ENCODE peak calls at places on chromosomes 13 and 19, in nine cellular contexts. N is neuronal stem cell, K is astrocyte, V is astrocyte of the spinal cord, D is cardiac muscle cell, M is IMR-90, A is fibroblast of pulmonary artery, E is RWPE2, O is aorta. L is an unnamed sample.

GRCh38 chr19:50322931-50323781 is 6.0 kb downstream of the KCNC3 start:
- DNase-seq in E (no peak), D (no peak), M (no peak), N (no peak), O (peak; percentile 68), K (no peak), V (no peak), A (no peak), L (no peak)

GRCh38 chr13:40787062-40787461 is 2.3 kb upstream of the SLC25A15 start:
- DNase-seq in D (no peak), A (peak; percentile 4), O (no peak), M (peak; percentile 93), E (no peak), K (peak; percentile 68), V (peak; percentile 29), N (no peak), L (no peak)

GRCh38 chr13:76473552-76474134 is 412.6 kb downstream of the KCTD12 start:
- DNase-seq in N (peak; percentile 74), M (peak; percentile 80), E (peak; percentile 38), K (peak; percentile 44), O (peak; percentile 74), V (peak; percentile 81), A (peak; percentile 90), D (peak; percentile 89), L (peak; percentile 19)

GRCh38 chr13:98942997-98943396 is 34.9 kb downstream of the DOCK9 start:
- DNase-seq in K (no peak), M (peak; percentile 23), N (no peak), E (no peak), A (no peak), D (no peak), V (no peak), O (no peak), L (no peak)

GRCh38 chr19:35986664-35987570 is 8.1 kb upstream of the SDHAF1 start:
- DNase-seq in O (no peak), N (no peak), K (no peak), V (no peak), E (no peak), D (peak; percentile 44), M (no peak), A (no peak), L (no peak)

GRCh38 chr19:36169084-36169760 is 17.0 kb upstream of the COX7A1 start:
- DNase-seq in M (no peak), A (no peak), N (no peak), V (no peak), O (no peak), D (no peak), E (no peak), K (no peak), L (no peak)

GRCh38 chr19:14515501-14516047 is 2.6 kb downstream of the DNAJB1 start:
- DNase-seq in E (no peak), M (peak; percentile 52), K (no peak), O (no peak), V (no peak), A (no peak), N (no peak), D (no peak), L (no peak)

GRCh38 chr19:10120538-10121198 is 969 bp upstream of the EIF3G start:
- DNase-seq in M (peak; percentile 92), A (peak; percentile 88), N (no peak), D (no peak), V (peak; percentile 80), O (no peak), E (no peak), K (peak; percentile 83), L (peak; percentile 65)

GRCh38 chr19:29478578-29479565 is 46.9 kb upstream of the VSTM2B start:
- DNase-seq in D (peak; percentile 65), M (no peak), A (no peak), V (no peak), O (peak; percentile 64), E (no peak), N (peak; percentile 43), K (no peak), L (no peak)

GRCh38 chr13:23679214-23679613 is 109.0 kb downstream of the TNFRSF19 start:
- DNase-seq in A (peak; percentile 77), M (peak; percentile 90), K (peak; percentile 84), O (no peak), V (peak; percentile 72), E (no peak), N (no peak), D (no peak), L (no peak)

GRCh38 chr19:4474504-4475136 is 2.5 kb downstream of the HDGFL2 start:
- DNase-seq in A (peak; percentile 67), V (peak; percentile 70), K (peak; percentile 50), N (peak; percentile 77), D (peak; percentile 88), E (no peak), O (no peak), M (peak; percentile 68), L (no peak)

GRCh38 chr19:54889566-54889965 is 15.5 kb downstream of the FCAR start:
- DNase-seq in V (no peak), N (no peak), K (no peak), O (peak; percentile 33), M (no peak), D (no peak), E (no peak), A (no peak), L (no peak)

GRCh38 chr13:106683179-106683578 is 115.2 kb upstream of the ARGLU1 start:
- DNase-seq in V (no peak), N (no peak), E (no peak), D (no peak), K (no peak), M (no peak), A (no peak), O (no peak), L (no peak)

GRCh38 chr13:109979186-109979585 is 192.8 kb upstream of the IRS2 start:
- DNase-seq in E (no peak), N (no peak), V (no peak), O (no peak), D (no peak), A (no peak), M (no peak), K (no peak), L (no peak)

DNA sequence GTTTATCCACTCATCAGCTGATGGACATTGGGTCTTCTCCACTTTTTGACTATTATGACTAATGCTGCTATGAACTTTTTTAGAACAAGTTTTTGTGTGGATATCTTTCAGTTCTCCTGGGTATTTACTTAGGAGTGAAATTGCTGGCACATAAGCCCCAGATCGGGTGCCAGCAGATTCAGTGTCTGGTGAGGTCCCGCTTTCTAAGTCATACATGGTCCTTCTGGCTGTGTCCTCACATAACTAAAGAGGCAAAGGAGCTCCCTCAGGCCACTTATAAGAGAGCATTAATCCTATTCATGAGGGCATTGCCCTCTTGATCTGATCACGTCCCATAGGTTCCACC is 600 bp upstream of the ZNF226 start:
- DNase-seq in V (no peak), O (no peak), E (no peak), K (no peak), M (no peak), A (no peak), D (no peak), N (no peak), L (no peak)
- H3K4me3 ChIP-seq in V (peak overlapping the region; percentile 91), O (peak overlapping the region; percentile 11), E (peak overlapping the region; percentile 59), K (peak overlapping the region; percentile 89), M (peak overlapping the region; percentile 72), A (peak overlapping the region; percentile 86), D (peak overlapping the region; percentile 69), N (peak overlapping the region; percentile 61), L (peak overlapping the region; percentile 95)

GRCh38 chr19:1258707-1259205 is 10.4 kb downstream of the MIDN start:
- DNase-seq in N (no peak), K (no peak), M (no peak), D (no peak), V (no peak), E (no peak), A (no peak), O (no peak), L (no peak)

GRCh38 chr19:1259206-1259872 is 9.8 kb upstream of the CIRBP start:
- DNase-seq in D (no peak), A (peak; percentile 63), V (peak; percentile 58), M (peak; percentile 51), K (no peak), E (no peak), N (no peak), O (no peak), L (no peak)

GRCh38 chr19:1261512-1261862 is 7.6 kb upstream of the CIRBP start:
- DNase-seq in K (no peak), V (no peak), D (no peak), E (no peak), N (no peak), A (no peak), O (no peak), M (no peak), L (no peak)

GRCh38 chr19:1260749-1261511 is 8.2 kb upstream of the CIRBP start:
- DNase-seq in V (peak; percentile 97), A (peak; percentile 97), E (peak; percentile 92), D (peak; percentile 98), O (peak; percentile 99), M (peak; percentile 96), K (peak; percentile 82), N (peak; percentile 97), L (peak; percentile 84)

GRCh38 chr19:1259873-1260748 is 9.0 kb upstream of the CIRBP start:
- DNase-seq in V (no peak), O (no peak), D (no peak), M (no peak), A (no peak), E (no peak), K (no peak), N (no peak), L (no peak)
- H3K4me3 ChIP-seq in V (peak overlapping the region; percentile 10), O (no peak overlapping the region), D (peak overlapping the region; percentile 43), M (no peak overlapping the region), A (peak overlapping the region; percentile 14), E (no peak overlapping the region), K (no peak overlapping the region), N (no peak overlapping the region), L (peak overlapping the region; percentile 27)

DNA sequence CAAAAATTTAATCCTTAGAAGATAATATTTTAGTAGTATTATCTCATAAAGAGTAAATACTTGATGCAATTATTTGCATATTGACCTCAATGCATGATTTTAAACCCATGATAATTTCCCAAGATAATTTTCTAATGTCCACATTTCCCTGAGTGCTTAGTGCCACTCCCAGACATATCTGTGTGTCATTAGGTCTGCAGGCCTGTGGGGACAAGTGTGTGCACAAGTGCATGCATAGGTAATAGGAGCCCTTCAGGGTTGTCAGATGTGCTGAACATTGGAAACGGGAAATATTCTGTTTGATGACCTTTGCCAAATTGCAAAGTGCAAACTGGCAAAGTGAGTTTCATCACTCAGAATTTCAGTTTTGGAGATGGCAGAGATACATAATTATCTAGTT is 369.9 kb downstream of the KLF5 start:
- DNase-seq in K (no peak), A (no peak), D (no peak), O (no peak), V (no peak), M (no peak), E (no peak), N (no peak), L (no peak)
- H3K4me3 ChIP-seq in K (no peak overlapping the region), A (no peak overlapping the region), D (no peak overlapping the region), O (no peak overlapping the region), V (no peak overlapping the region), M (no peak overlapping the region), E (no peak overlapping the region), N (no peak overlapping the region), L (no peak overlapping the region)

DNA sequence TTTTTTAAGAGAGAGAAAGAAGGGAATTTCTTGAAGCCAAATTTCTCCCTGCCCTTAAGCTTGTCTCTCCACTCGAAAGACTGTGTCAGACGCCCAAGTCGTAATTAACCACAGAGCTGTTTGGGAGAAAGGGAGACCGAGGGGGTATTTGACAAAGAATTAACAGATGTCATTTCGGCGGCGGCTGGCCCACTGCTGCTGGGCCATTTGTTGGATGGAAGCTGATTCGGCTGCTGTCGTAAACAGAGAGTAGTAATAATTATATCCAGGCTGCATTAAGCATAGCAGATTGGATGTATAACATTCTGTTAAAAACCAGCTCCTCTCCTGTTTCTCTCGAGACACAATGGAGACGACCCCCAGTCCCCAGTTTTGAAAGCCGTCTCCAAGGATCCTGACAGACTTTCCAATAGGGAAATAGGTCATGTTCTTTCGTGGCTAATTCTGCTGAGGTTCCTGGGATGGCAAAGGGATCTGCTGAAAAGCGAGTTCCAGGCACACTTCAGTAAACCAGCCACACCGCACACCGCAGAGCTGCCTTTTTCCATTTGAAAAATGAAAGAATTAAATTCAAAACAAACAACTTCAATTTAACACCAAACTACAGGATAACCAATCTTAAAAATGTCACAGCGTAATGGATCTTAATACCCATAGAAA is 71.5 kb downstream of the KCTD15 start:
- DNase-seq in V (no peak), K (no peak), N (no peak), D (no peak), E (no peak), O (no peak), M (no peak), A (no peak), L (no peak)
- H3K4me3 ChIP-seq in V (no peak overlapping the region), K (peak overlapping the region; percentile 12), N (peak overlapping the region; percentile 4), D (no peak overlapping the region), E (no peak overlapping the region), O (peak overlapping the region; percentile 14), M (no peak overlapping the region), A (no peak overlapping the region), L (no peak overlapping the region)

L was measured in skeletal muscle cell.